ENCODE peak calls at places on chromosomes 12 and 14, in ten cellular contexts. J, Q, P, A, K, X, L, G, N and E are unnamed samples.

GRCh38 chr14:60722836-60723217 is 1.3 kb downstream of the SIX4 start:
- DNase-seq in J (no peak), Q (no peak), P (peak; percentile 54), A (peak; percentile 25), K (no peak), X (no peak), L (no peak), G (peak; percentile 6), N (no peak), E (no peak)

GRCh38 chr14:22885975-22886374 is 3.0 kb downstream of the REM2 start:
- DNase-seq in J (no peak), Q (no peak), P (no peak), A (no peak), K (no peak), X (peak; percentile 39), L (no peak), G (no peak), N (no peak), E (no peak)

GRCh38 chr12:14614704-14615121 is 47.0 kb upstream of the PLBD1 start:
- DNase-seq in J (no peak), Q (no peak), P (no peak), A (no peak), K (no peak), X (no peak), L (no peak), G (no peak), N (peak; percentile 33), E (peak; percentile 85)

GRCh38 chr12:46224401-46224800 is 44.4 kb downstream of the SLC38A1 start:
- DNase-seq in J (no peak), Q (no peak), P (no peak), A (peak; percentile 94), K (no peak), X (no peak), L (no peak), G (peak; percentile 55), N (no peak), E (no peak)

GRCh38 chr12:24562761-24563392 is 386.0 kb downstream of the BCAT1 start:
- DNase-seq in J (peak; percentile 89), Q (no peak), P (peak; percentile 64), A (peak; percentile 67), K (no peak), X (peak; percentile 74), L (no peak), G (peak; percentile 57), N (peak; percentile 11), E (peak; percentile 25)

GRCh38 chr12:1047898-1048660 is 57.1 kb downstream of the ERC1 start:
- DNase-seq in J (peak; percentile 63), Q (no peak), P (peak; percentile 47), A (no peak), K (no peak), X (no peak), L (no peak), G (no peak), N (no peak), E (no peak)

GRCh38 chr12:116745554-116745953 is 7.4 kb downstream of the RNFT2 start:
- DNase-seq in J (no peak), Q (no peak), P (no peak), A (no peak), K (no peak), X (no peak), L (no peak), G (no peak), N (no peak), E (no peak)

GRCh38 chr12:95494888-95495287 is 20.9 kb downstream of the METAP2 start:
- DNase-seq in J (no peak), Q (no peak), P (no peak), A (no peak), K (no peak), X (no peak), L (no peak), G (no peak), N (no peak), E (no peak)

GRCh38 chr12:46667547-46667946 is 158.2 kb downstream of the SLC38A4 start:
- DNase-seq in J (no peak), Q (no peak), P (peak; percentile 65), A (no peak), K (no peak), X (no peak), L (no peak), G (peak; percentile 62), N (no peak), E (peak; percentile 39)

GRCh38 chr14:95431199-95432145 is 85.0 kb downstream of the SYNE3 start:
- DNase-seq in J (peak; percentile 77), Q (no peak), P (peak; percentile 27), A (peak; percentile 36), K (no peak), X (no peak), L (no peak), G (peak; percentile 60), N (no peak), E (peak; percentile 40)

GRCh38 chr12:47772738-47773061 is 338 bp upstream of the SLC48A1 start:
- DNase-seq in J (no peak), Q (no peak), P (no peak), A (no peak), K (no peak), X (no peak), L (no peak), G (no peak), N (no peak), E (no peak)

GRCh38 chr12:47774664-47775063 is 1.6 kb downstream of the SLC48A1 start:
- DNase-seq in J (no peak), Q (no peak), P (no peak), A (no peak), K (no peak), X (no peak), L (no peak), G (no peak), N (no peak), E (no peak)

GRCh38 chr12:47775100-47775911 is 2.3 kb downstream of the SLC48A1 start:
- DNase-seq in J (no peak), Q (no peak), P (no peak), A (peak; percentile 50), K (no peak), X (peak; percentile 62), L (no peak), G (peak; percentile 58), N (no peak), E (peak; percentile 33)

GRCh38 chr12:47773062-47773857 is at the start of gene SLC48A1:
- DNase-seq in J (peak; percentile 94), Q (peak; percentile 83), P (peak; percentile 54), A (peak; percentile 41), K (peak; percentile 30), X (peak; percentile 85), L (no peak), G (peak; percentile 48), N (peak; percentile 83), E (peak; percentile 75)

DNA sequence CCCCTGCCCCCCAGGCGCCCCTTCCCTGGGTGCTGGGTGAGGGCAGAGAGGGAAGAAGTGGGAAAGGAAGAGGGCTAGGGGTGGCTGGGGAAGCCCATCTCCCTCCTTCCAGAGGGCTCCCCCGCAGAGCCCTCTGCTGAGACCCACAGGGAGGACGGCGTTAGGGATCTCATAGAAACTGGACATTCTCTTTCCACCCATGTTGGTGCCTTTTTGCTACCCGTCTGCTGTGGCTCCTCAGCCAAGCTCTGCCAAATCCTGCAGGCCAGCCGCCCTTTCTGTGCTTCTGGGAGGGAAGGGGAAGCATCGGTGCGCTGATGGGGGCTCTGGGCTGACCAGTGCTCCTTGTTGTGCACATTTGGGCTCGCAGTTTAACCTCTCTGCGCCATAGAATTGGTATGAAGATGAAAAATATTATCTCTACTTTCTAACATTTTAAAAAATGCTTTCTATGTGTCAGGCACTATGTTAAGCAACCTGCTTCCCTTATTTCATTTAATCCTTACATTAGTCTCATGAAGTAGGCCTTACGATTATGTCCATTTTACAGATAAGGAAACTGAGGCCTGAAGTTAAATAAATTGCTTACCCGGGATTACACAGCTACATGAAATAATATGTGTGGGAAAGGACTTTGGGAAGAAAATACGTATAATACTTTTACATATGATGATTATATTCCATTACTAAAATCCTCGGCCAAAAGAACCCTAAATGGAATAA is 981 bp downstream of the SLC48A1 start:
- DNase-seq in J (no peak), Q (no peak), P (no peak), A (no peak), K (no peak), X (no peak), L (no peak), G (no peak), N (no peak), E (no peak)
- TF ChIP-seq CTCF in J (no peak), Q (no peak), P (no peak), A (no peak), K (no peak), X (no peak), L (peak; percentile 0), G (no peak), N (no peak), E (no peak)

GRCh38 chr12:51863363-51863920 is 14.9 kb upstream of the FIGNL2 start:
- DNase-seq in J (peak; percentile 85), Q (no peak), P (no peak), A (no peak), K (no peak), X (no peak), L (no peak), G (no peak), N (no peak), E (no peak)
- H3K4me3 ChIP-seq in J (peak overlapping the region; percentile 83), Q (peak overlapping the region; percentile 20), P (no peak overlapping the region), A (no peak overlapping the region), K (peak overlapping the region; percentile 32), X (no peak overlapping the region), L (no peak overlapping the region), G (no peak overlapping the region), N (no peak overlapping the region), E (no peak overlapping the region)

GRCh38 chr12:3000548-3001275 is 41.5 kb downstream of the TEAD4 start:
- DNase-seq in J (peak; percentile 86), Q (no peak), P (no peak), A (no peak), K (peak; percentile 9), X (no peak), L (no peak), G (no peak), N (no peak), E (no peak)
- TF ChIP-seq CTCF in J (peak; percentile 76), Q (no peak), P (peak; percentile 8), A (peak; percentile 28), K (peak; percentile 7), X (no peak), L (peak; percentile 3), G (no peak), N (no peak), E (no peak)

GRCh38 chr14:104689620-104690265 is 325 bp downstream of the INF2 start:
- DNase-seq in J (no peak), Q (no peak), P (no peak), A (peak; percentile 17), K (no peak), X (peak; percentile 73), L (no peak), G (peak; percentile 31), N (no peak), E (no peak)

GRCh38 chr14:104690266-104690711 is 871 bp downstream of the INF2 start:
- DNase-seq in J (no peak), Q (peak; percentile 70), P (no peak), A (no peak), K (no peak), X (no peak), L (no peak), G (no peak), N (no peak), E (no peak)

GRCh38 chr14:104692261-104692938 is 3.0 kb downstream of the INF2 start:
- DNase-seq in J (no peak), Q (no peak), P (no peak), A (no peak), K (no peak), X (no peak), L (no peak), G (no peak), N (no peak), E (no peak)

GRCh38 chr14:104691546-104692260 is 2.3 kb downstream of the INF2 start:
- DNase-seq in J (no peak), Q (no peak), P (no peak), A (no peak), K (no peak), X (no peak), L (no peak), G (no peak), N (no peak), E (no peak)

GRCh38 chr14:104690861-104691455 is 1.5 kb downstream of the INF2 start:
- DNase-seq in J (no peak), Q (no peak), P (no peak), A (no peak), K (no peak), X (no peak), L (no peak), G (no peak), N (no peak), E (no peak)
- H3K4me3 ChIP-seq in J (peak overlapping the region; percentile 90), Q (peak overlapping the region; percentile 97), P (peak overlapping the region; percentile 87), A (peak overlapping the region; percentile 77), K (peak overlapping the region; percentile 90), X (peak overlapping the region; percentile 57), L (peak overlapping the region; percentile 91), G (peak overlapping the region; percentile 71), N (no peak overlapping the region), E (peak overlapping the region; percentile 58)